ENCODE peak calls at places on chromosomes 5 and 9, in six cellular contexts. One of them, this sample, is unnamed.

GRCh38 chr9:135073081-135073740 is 14.3 kb upstream of the OLFM1 start:
- DNase-seq in body of pancreas: no peak
- DNase-seq in breast epithelium: no peak
- DNase-seq in cardiac fibroblast: no peak
- DNase-seq in A549: no peak
- DNase-seq in IMR-90: no peak
- DNase-seq in this sample: no peak

GRCh38 chr5:154757647-154758406 is 2.6 kb downstream of the LARP1 start:
- DNase-seq in body of pancreas: peak; percentile 71
- DNase-seq in breast epithelium: no peak
- DNase-seq in cardiac fibroblast: peak; percentile 30
- DNase-seq in A549: peak; percentile 12
- DNase-seq in IMR-90: peak; percentile 22
- DNase-seq in this sample: no peak

GRCh38 chr5:115377468-115378217 is 81.2 kb upstream of the CCDC112 start:
- DNase-seq in body of pancreas: no peak
- DNase-seq in breast epithelium: no peak
- DNase-seq in cardiac fibroblast: peak; percentile 90
- DNase-seq in A549: peak; percentile 22
- DNase-seq in IMR-90: peak; percentile 94
- DNase-seq in this sample: peak; percentile 92

GRCh38 chr5:172757394-172758010 is 13.5 kb downstream of the DUSP1 start:
- DNase-seq in body of pancreas: no peak
- DNase-seq in breast epithelium: no peak
- DNase-seq in cardiac fibroblast: no peak
- DNase-seq in A549: no peak
- DNase-seq in IMR-90: no peak
- DNase-seq in this sample: no peak

GRCh38 chr5:136018814-136019777 is 9.7 kb upstream of the TGFBI start:
- DNase-seq in body of pancreas: no peak
- DNase-seq in breast epithelium: peak; percentile 33
- DNase-seq in cardiac fibroblast: peak; percentile 99
- DNase-seq in A549: peak; percentile 80
- DNase-seq in IMR-90: peak; percentile 99
- DNase-seq in this sample: peak; percentile 99

GRCh38 chr5:137218471-137218870 is 280.7 kb downstream of the SPOCK1 start:
- DNase-seq in body of pancreas: peak; percentile 49
- DNase-seq in breast epithelium: no peak
- DNase-seq in cardiac fibroblast: peak; percentile 45
- DNase-seq in A549: peak; percentile 31
- DNase-seq in IMR-90: peak; percentile 52
- DNase-seq in this sample: no peak

GRCh38 chr9:74122661-74123060 is 374.5 kb upstream of the RORB start:
- DNase-seq in body of pancreas: no peak
- DNase-seq in breast epithelium: no peak
- DNase-seq in cardiac fibroblast: no peak
- DNase-seq in A549: no peak
- DNase-seq in IMR-90: no peak
- DNase-seq in this sample: no peak

GRCh38 chr9:96258967-96259366 is 43.0 kb downstream of the HSD17B3 start:
- DNase-seq in body of pancreas: no peak
- DNase-seq in breast epithelium: no peak
- DNase-seq in cardiac fibroblast: no peak
- DNase-seq in A549: no peak
- DNase-seq in IMR-90: no peak
- DNase-seq in this sample: no peak

GRCh38 chr5:169723103-169723831 is 86.2 kb downstream of the DOCK2 start:
- DNase-seq in body of pancreas: no peak
- DNase-seq in breast epithelium: no peak
- DNase-seq in cardiac fibroblast: no peak
- DNase-seq in A549: no peak
- DNase-seq in IMR-90: no peak
- DNase-seq in this sample: no peak

GRCh38 chr9:72029986-72030385 is 30.4 kb downstream of the C9orf57 start:
- DNase-seq in body of pancreas: no peak
- DNase-seq in breast epithelium: no peak
- DNase-seq in cardiac fibroblast: no peak
- DNase-seq in A549: no peak
- DNase-seq in IMR-90: no peak
- DNase-seq in this sample: no peak

GRCh38 chr9:72025956-72026355 is 34.5 kb downstream of the C9orf57 start:
- DNase-seq in body of pancreas: no peak
- DNase-seq in breast epithelium: no peak
- DNase-seq in cardiac fibroblast: peak; percentile 61
- DNase-seq in A549: peak; percentile 40
- DNase-seq in IMR-90: peak; percentile 30
- DNase-seq in this sample: no peak

DNA sequence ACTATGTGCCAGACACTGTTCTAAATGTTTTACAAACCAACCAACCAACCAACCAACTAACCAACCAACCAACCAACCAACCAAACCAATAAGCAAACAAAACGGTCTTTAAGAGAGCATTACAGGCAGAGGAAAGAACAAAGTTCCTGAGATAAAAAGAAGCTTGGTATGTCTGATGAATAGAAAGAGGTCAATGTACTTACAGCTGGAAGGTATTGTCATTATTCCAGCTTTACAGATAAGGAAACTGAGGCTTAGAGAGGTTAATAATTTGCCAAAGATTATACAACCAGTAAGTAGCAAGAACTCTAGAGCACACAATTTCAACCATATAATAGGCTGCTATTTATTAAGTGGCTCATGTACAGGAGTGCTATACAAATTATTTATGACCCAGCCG is 29.7 kb downstream of the C9orf57 start:
- DNase-seq in body of pancreas: no peak
- DNase-seq in breast epithelium: no peak
- DNase-seq in cardiac fibroblast: no peak
- DNase-seq in A549: no peak
- DNase-seq in IMR-90: no peak
- DNase-seq in this sample: no peak
- H3K4me3 ChIP-seq in body of pancreas: no peak overlapping the region
- H3K4me3 ChIP-seq in breast epithelium: no peak overlapping the region
- H3K4me3 ChIP-seq in cardiac fibroblast: no peak overlapping the region
- H3K4me3 ChIP-seq in A549: no peak overlapping the region
- H3K4me3 ChIP-seq in IMR-90: no peak overlapping the region
- H3K4me3 ChIP-seq in this sample: no peak overlapping the region

DNA sequence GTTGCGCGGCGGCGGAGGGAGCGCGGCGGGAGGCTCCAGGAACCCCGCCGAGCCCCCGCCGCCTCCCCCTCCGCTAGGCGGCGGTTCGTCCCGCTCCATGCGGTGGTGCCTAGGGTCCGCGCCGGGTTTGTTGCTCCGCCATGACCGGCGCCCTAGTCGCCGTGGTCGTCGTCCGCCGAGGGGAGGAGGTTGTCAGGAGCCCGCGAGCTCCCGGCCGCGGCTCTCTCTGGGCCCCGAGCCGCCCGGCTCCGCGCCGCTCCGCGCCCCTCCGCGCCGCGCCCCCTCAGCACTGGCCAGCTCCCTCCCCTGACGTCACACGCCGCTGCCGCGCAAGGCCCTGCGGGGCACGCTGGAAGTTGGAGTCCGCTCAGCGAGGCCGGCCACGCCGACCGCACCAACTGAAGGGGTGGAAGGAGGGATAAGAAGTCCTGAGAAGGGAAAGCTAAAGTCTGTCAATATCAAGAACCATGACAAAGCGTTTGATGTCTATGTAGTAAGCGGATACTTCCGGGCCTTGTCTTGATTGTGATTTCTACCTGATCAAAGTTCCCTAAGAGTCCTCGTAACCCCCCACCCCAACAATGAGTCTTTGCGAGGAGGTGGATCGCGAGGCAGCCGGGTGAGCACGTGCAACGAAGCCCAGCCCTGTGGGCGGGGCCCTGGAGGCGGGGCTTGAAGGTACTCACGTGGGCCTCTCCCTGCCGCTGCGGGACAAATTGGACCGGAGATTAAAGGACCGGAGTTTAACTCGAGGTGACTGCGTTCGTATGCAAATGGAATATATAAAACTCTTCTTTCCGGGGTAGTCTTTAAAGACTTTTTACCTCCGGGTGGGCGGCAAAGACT is at the start of gene NR6A1:
- DNase-seq in body of pancreas: peak; percentile 98
- DNase-seq in breast epithelium: peak; percentile 95
- DNase-seq in cardiac fibroblast: peak; percentile 96
- DNase-seq in A549: peak; percentile 97
- DNase-seq in IMR-90: peak; percentile 95
- DNase-seq in this sample: peak; percentile 97
- TF ChIP-seq CTCF in body of pancreas: peak; percentile 7
- TF ChIP-seq CTCF in breast epithelium: no peak
- TF ChIP-seq CTCF in cardiac fibroblast: no peak
- TF ChIP-seq CTCF in A549: peak; percentile 38
- TF ChIP-seq CTCF in IMR-90: no peak
- TF ChIP-seq CTCF in this sample: no peak

GRCh38 chr5:145293716-145294115 is 541.4 kb downstream of the PRELID2 start:
- DNase-seq in body of pancreas: no peak
- DNase-seq in breast epithelium: no peak
- DNase-seq in cardiac fibroblast: no peak
- DNase-seq in A549: no peak
- DNase-seq in IMR-90: no peak
- DNase-seq in this sample: no peak

GRCh38 chr5:145295236-145295635 is 539.9 kb downstream of the PRELID2 start:
- DNase-seq in body of pancreas: no peak
- DNase-seq in breast epithelium: no peak
- DNase-seq in cardiac fibroblast: peak; percentile 41
- DNase-seq in A549: no peak
- DNase-seq in IMR-90: peak; percentile 8
- DNase-seq in this sample: peak; percentile 27

DNA sequence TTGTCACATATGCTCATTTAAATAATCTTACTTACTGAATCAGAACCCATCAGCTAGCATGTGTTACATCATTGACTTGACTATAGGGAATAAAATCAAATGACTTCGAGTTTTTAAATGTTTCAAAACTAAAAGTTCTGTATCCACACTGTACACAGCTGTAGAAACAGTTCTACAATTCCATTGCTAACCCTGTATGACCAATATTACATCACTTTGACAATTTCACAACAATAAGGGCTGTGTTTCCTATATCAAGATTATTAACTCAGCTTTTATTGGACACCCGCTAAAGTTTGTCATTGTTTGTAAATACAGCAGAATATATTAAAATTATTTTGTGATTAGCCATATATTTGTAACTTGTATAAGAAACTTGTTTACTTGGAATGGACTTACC is 540.8 kb downstream of the PRELID2 start:
- DNase-seq in body of pancreas: no peak
- DNase-seq in breast epithelium: no peak
- DNase-seq in cardiac fibroblast: peak; percentile 70
- DNase-seq in A549: no peak
- DNase-seq in IMR-90: peak; percentile 20
- DNase-seq in this sample: peak; percentile 75
- H3K4me3 ChIP-seq in body of pancreas: no peak overlapping the region
- H3K4me3 ChIP-seq in breast epithelium: no peak overlapping the region
- H3K4me3 ChIP-seq in cardiac fibroblast: no peak overlapping the region
- H3K4me3 ChIP-seq in A549: no peak overlapping the region
- H3K4me3 ChIP-seq in IMR-90: no peak overlapping the region
- H3K4me3 ChIP-seq in this sample: no peak overlapping the region

GRCh38 chr9:107539427-107540154 is 50.0 kb upstream of the KLF4 start:
- DNase-seq in body of pancreas: peak; percentile 19
- DNase-seq in breast epithelium: no peak
- DNase-seq in cardiac fibroblast: no peak
- DNase-seq in A549: no peak
- DNase-seq in IMR-90: no peak
- DNase-seq in this sample: no peak
- TF ChIP-seq CTCF in body of pancreas: no peak
- TF ChIP-seq CTCF in breast epithelium: no peak
- TF ChIP-seq CTCF in cardiac fibroblast: peak; percentile 4
- TF ChIP-seq CTCF in A549: no peak
- TF ChIP-seq CTCF in IMR-90: no peak
- TF ChIP-seq CTCF in this sample: no peak

GRCh38 chr5:4480528-4481404 is 659.4 kb upstream of the ADAMTS16 start:
- DNase-seq in body of pancreas: no peak
- DNase-seq in breast epithelium: no peak
- DNase-seq in cardiac fibroblast: no peak
- DNase-seq in A549: no peak
- DNase-seq in IMR-90: no peak
- DNase-seq in this sample: no peak

GRCh38 chr5:4479381-4479780 is 660.7 kb upstream of the ADAMTS16 start:
- DNase-seq in body of pancreas: no peak
- DNase-seq in breast epithelium: no peak
- DNase-seq in cardiac fibroblast: no peak
- DNase-seq in A549: no peak
- DNase-seq in IMR-90: no peak
- DNase-seq in this sample: no peak
- H3K4me3 ChIP-seq in body of pancreas: no peak overlapping the region
- H3K4me3 ChIP-seq in breast epithelium: no peak overlapping the region
- H3K4me3 ChIP-seq in cardiac fibroblast: no peak overlapping the region
- H3K4me3 ChIP-seq in A549: no peak overlapping the region
- H3K4me3 ChIP-seq in IMR-90: no peak overlapping the region
- H3K4me3 ChIP-seq in this sample: no peak overlapping the region

GRCh38 chr9:20405086-20405485 is 217.2 kb downstream of the MLLT3 start:
- DNase-seq in body of pancreas: no peak
- DNase-seq in breast epithelium: no peak
- DNase-seq in cardiac fibroblast: peak; percentile 9
- DNase-seq in A549: no peak
- DNase-seq in IMR-90: peak; percentile 8
- DNase-seq in this sample: no peak

GRCh38 chr9:20409321-20410092 is 212.8 kb downstream of the MLLT3 start:
- DNase-seq in body of pancreas: no peak
- DNase-seq in breast epithelium: no peak
- DNase-seq in cardiac fibroblast: no peak
- DNase-seq in A549: no peak
- DNase-seq in IMR-90: no peak
- DNase-seq in this sample: no peak

GRCh38 chr9:20408513-20408912 is 213.8 kb downstream of the MLLT3 start:
- DNase-seq in body of pancreas: no peak
- DNase-seq in breast epithelium: no peak
- DNase-seq in cardiac fibroblast: no peak
- DNase-seq in A549: no peak
- DNase-seq in IMR-90: no peak
- DNase-seq in this sample: no peak

GRCh38 chr9:20406344-20406743 is 216.0 kb downstream of the MLLT3 start:
- DNase-seq in body of pancreas: no peak
- DNase-seq in breast epithelium: no peak
- DNase-seq in cardiac fibroblast: no peak
- DNase-seq in A549: no peak
- DNase-seq in IMR-90: no peak
- DNase-seq in this sample: no peak

GRCh38 chr9:20407013-20407412 is 215.3 kb downstream of the MLLT3 start:
- DNase-seq in body of pancreas: no peak
- DNase-seq in breast epithelium: no peak
- DNase-seq in cardiac fibroblast: peak; percentile 18
- DNase-seq in A549: no peak
- DNase-seq in IMR-90: no peak
- DNase-seq in this sample: peak; percentile 30
- TF ChIP-seq CTCF in body of pancreas: no peak
- TF ChIP-seq CTCF in breast epithelium: no peak
- TF ChIP-seq CTCF in cardiac fibroblast: no peak
- TF ChIP-seq CTCF in A549: no peak
- TF ChIP-seq CTCF in IMR-90: peak; percentile 11
- TF ChIP-seq CTCF in this sample: peak; percentile 29

This sample was measured in choroid plexus epithelial cell.